ENCODE peak calls at places on chromosome 13, in eight cellular contexts. One of them, this sample, is unnamed.

GRCh38 chr13:44710576-44710975 is 134.4 kb upstream of the TSC22D1 start:
- DNase-seq in AML-193: no peak
- DNase-seq in activated CD8-positive, alpha-beta memory T cell treated with anti-CD3 and anti-CD28 coated beads for 48 hours: no peak
- DNase-seq in stomach: no peak
- DNase-seq in ACHN: peak
- DNase-seq in NCI-H1105 treated with DMSO at 0.1 percent for 48 hours: no peak
- DNase-seq in stimulated activated CD4-positive, alpha-beta T cell treated with anti-CD3 and anti-CD28 coated beads, Interleukin-1b, Interleukin-23, amount 100 ng/mL, for 24 hours: no peak
- DNase-seq in AG08396: peak
- DNase-seq in this sample: no peak

GRCh38 chr13:107296804-107297203 is 728.9 kb upstream of the ARGLU1 start:
- DNase-seq in stimulated activated CD4-positive, alpha-beta T cell treated with anti-CD3 and anti-CD28 coated beads, Interleukin-1b, Interleukin-23, amount 100 ng/mL, for 24 hours: no peak
- DNase-seq in AG08396: no peak
- DNase-seq in NCI-H1105 treated with DMSO at 0.1 percent for 48 hours: no peak
- DNase-seq in ACHN: no peak
- DNase-seq in AML-193: no peak
- DNase-seq in activated CD8-positive, alpha-beta memory T cell treated with anti-CD3 and anti-CD28 coated beads for 48 hours: no peak
- DNase-seq in stomach: no peak
- DNase-seq in this sample: no peak

GRCh38 chr13:112984954-112985802 is 16.2 kb downstream of the MCF2L start:
- DNase-seq in NCI-H1105 treated with DMSO at 0.1 percent for 48 hours: no peak
- DNase-seq in activated CD8-positive, alpha-beta memory T cell treated with anti-CD3 and anti-CD28 coated beads for 48 hours: no peak
- DNase-seq in AG08396: no peak
- DNase-seq in stimulated activated CD4-positive, alpha-beta T cell treated with anti-CD3 and anti-CD28 coated beads, Interleukin-1b, Interleukin-23, amount 100 ng/mL, for 24 hours: no peak
- DNase-seq in stomach: peak
- DNase-seq in ACHN: no peak
- DNase-seq in AML-193: no peak
- DNase-seq in this sample: no peak

GRCh38 chr13:31722684-31723083 is 16.6 kb upstream of the RXFP2 start:
- DNase-seq in AG08396: no peak
- DNase-seq in AML-193: no peak
- DNase-seq in stimulated activated CD4-positive, alpha-beta T cell treated with anti-CD3 and anti-CD28 coated beads, Interleukin-1b, Interleukin-23, amount 100 ng/mL, for 24 hours: no peak
- DNase-seq in stomach: no peak
- DNase-seq in ACHN: no peak
- DNase-seq in NCI-H1105 treated with DMSO at 0.1 percent for 48 hours: peak
- DNase-seq in activated CD8-positive, alpha-beta memory T cell treated with anti-CD3 and anti-CD28 coated beads for 48 hours: no peak
- DNase-seq in this sample: peak

GRCh38 chr13:52036037-52036436 is 11.5 kb downstream of the UTP14C start:
- DNase-seq in AML-193: no peak
- DNase-seq in AG08396: no peak
- DNase-seq in stomach: no peak
- DNase-seq in activated CD8-positive, alpha-beta memory T cell treated with anti-CD3 and anti-CD28 coated beads for 48 hours: no peak
- DNase-seq in ACHN: no peak
- DNase-seq in stimulated activated CD4-positive, alpha-beta T cell treated with anti-CD3 and anti-CD28 coated beads, Interleukin-1b, Interleukin-23, amount 100 ng/mL, for 24 hours: no peak
- DNase-seq in NCI-H1105 treated with DMSO at 0.1 percent for 48 hours: no peak
- DNase-seq in this sample: peak

GRCh38 chr13:46613409-46614049 is 60.6 kb downstream of the LRCH1 start:
- DNase-seq in ACHN: no peak
- DNase-seq in NCI-H1105 treated with DMSO at 0.1 percent for 48 hours: no peak
- DNase-seq in activated CD8-positive, alpha-beta memory T cell treated with anti-CD3 and anti-CD28 coated beads for 48 hours: no peak
- DNase-seq in AG08396: no peak
- DNase-seq in AML-193: no peak
- DNase-seq in stomach: no peak
- DNase-seq in stimulated activated CD4-positive, alpha-beta T cell treated with anti-CD3 and anti-CD28 coated beads, Interleukin-1b, Interleukin-23, amount 100 ng/mL, for 24 hours: no peak
- DNase-seq in this sample: no peak

GRCh38 chr13:102422690-102423089 is 20.8 kb upstream of the FGF14 start:
- DNase-seq in NCI-H1105 treated with DMSO at 0.1 percent for 48 hours: no peak
- DNase-seq in stomach: no peak
- DNase-seq in AG08396: no peak
- DNase-seq in AML-193: no peak
- DNase-seq in ACHN: no peak
- DNase-seq in activated CD8-positive, alpha-beta memory T cell treated with anti-CD3 and anti-CD28 coated beads for 48 hours: no peak
- DNase-seq in stimulated activated CD4-positive, alpha-beta T cell treated with anti-CD3 and anti-CD28 coated beads, Interleukin-1b, Interleukin-23, amount 100 ng/mL, for 24 hours: no peak
- DNase-seq in this sample: no peak

GRCh38 chr13:65497265-65497664 is 1732.9 kb downstream of the PCDH9 start:
- DNase-seq in stomach: no peak
- DNase-seq in AG08396: peak
- DNase-seq in stimulated activated CD4-positive, alpha-beta T cell treated with anti-CD3 and anti-CD28 coated beads, Interleukin-1b, Interleukin-23, amount 100 ng/mL, for 24 hours: no peak
- DNase-seq in NCI-H1105 treated with DMSO at 0.1 percent for 48 hours: no peak
- DNase-seq in AML-193: no peak
- DNase-seq in ACHN: peak
- DNase-seq in activated CD8-positive, alpha-beta memory T cell treated with anti-CD3 and anti-CD28 coated beads for 48 hours: no peak
- DNase-seq in this sample: no peak

GRCh38 chr13:40292108-40292507 is 374.3 kb downstream of the FOXO1 start:
- DNase-seq in stimulated activated CD4-positive, alpha-beta T cell treated with anti-CD3 and anti-CD28 coated beads, Interleukin-1b, Interleukin-23, amount 100 ng/mL, for 24 hours: no peak
- DNase-seq in AG08396: no peak
- DNase-seq in activated CD8-positive, alpha-beta memory T cell treated with anti-CD3 and anti-CD28 coated beads for 48 hours: no peak
- DNase-seq in ACHN: no peak
- DNase-seq in stomach: no peak
- DNase-seq in AML-193: no peak
- DNase-seq in NCI-H1105 treated with DMSO at 0.1 percent for 48 hours: no peak
- DNase-seq in this sample: no peak

GRCh38 chr13:97367016-97367415 is 67.0 kb upstream of the RAP2A start:
- DNase-seq in AML-193: no peak
- DNase-seq in AG08396: peak
- DNase-seq in ACHN: peak
- DNase-seq in activated CD8-positive, alpha-beta memory T cell treated with anti-CD3 and anti-CD28 coated beads for 48 hours: no peak
- DNase-seq in stomach: no peak
- DNase-seq in NCI-H1105 treated with DMSO at 0.1 percent for 48 hours: no peak
- DNase-seq in stimulated activated CD4-positive, alpha-beta T cell treated with anti-CD3 and anti-CD28 coated beads, Interleukin-1b, Interleukin-23, amount 100 ng/mL, for 24 hours: no peak
- DNase-seq in this sample: no peak

GRCh38 chr13:43936630-43937029 is 56.9 kb downstream of the LACC1 start:
- DNase-seq in stimulated activated CD4-positive, alpha-beta T cell treated with anti-CD3 and anti-CD28 coated beads, Interleukin-1b, Interleukin-23, amount 100 ng/mL, for 24 hours: no peak
- DNase-seq in AG08396: no peak
- DNase-seq in ACHN: no peak
- DNase-seq in NCI-H1105 treated with DMSO at 0.1 percent for 48 hours: peak
- DNase-seq in AML-193: no peak
- DNase-seq in activated CD8-positive, alpha-beta memory T cell treated with anti-CD3 and anti-CD28 coated beads for 48 hours: no peak
- DNase-seq in stomach: no peak
- DNase-seq in this sample: peak

GRCh38 chr13:114142640-114143490 is 10.4 kb upstream of the RASA3 start:
- DNase-seq in stomach: peak
- DNase-seq in NCI-H1105 treated with DMSO at 0.1 percent for 48 hours: peak
- DNase-seq in AG08396: no peak
- DNase-seq in AML-193: peak
- DNase-seq in stimulated activated CD4-positive, alpha-beta T cell treated with anti-CD3 and anti-CD28 coated beads, Interleukin-1b, Interleukin-23, amount 100 ng/mL, for 24 hours: no peak
- DNase-seq in ACHN: no peak
- DNase-seq in activated CD8-positive, alpha-beta memory T cell treated with anti-CD3 and anti-CD28 coated beads for 48 hours: no peak
- DNase-seq in this sample: peak

GRCh38 chr13:24040835-24041234 is 119.7 kb upstream of the SPATA13 start:
- DNase-seq in stomach: no peak
- DNase-seq in ACHN: no peak
- DNase-seq in activated CD8-positive, alpha-beta memory T cell treated with anti-CD3 and anti-CD28 coated beads for 48 hours: no peak
- DNase-seq in AML-193: no peak
- DNase-seq in stimulated activated CD4-positive, alpha-beta T cell treated with anti-CD3 and anti-CD28 coated beads, Interleukin-1b, Interleukin-23, amount 100 ng/mL, for 24 hours: no peak
- DNase-seq in AG08396: no peak
- DNase-seq in NCI-H1105 treated with DMSO at 0.1 percent for 48 hours: no peak
- DNase-seq in this sample: peak

GRCh38 chr13:99974296-99974938 is 2.9 kb upstream of the ZIC5 start:
- DNase-seq in activated CD8-positive, alpha-beta memory T cell treated with anti-CD3 and anti-CD28 coated beads for 48 hours: no peak
- DNase-seq in ACHN: no peak
- DNase-seq in stomach: no peak
- DNase-seq in stimulated activated CD4-positive, alpha-beta T cell treated with anti-CD3 and anti-CD28 coated beads, Interleukin-1b, Interleukin-23, amount 100 ng/mL, for 24 hours: no peak
- DNase-seq in AML-193: no peak
- DNase-seq in NCI-H1105 treated with DMSO at 0.1 percent for 48 hours: no peak
- DNase-seq in AG08396: no peak
- DNase-seq in this sample: no peak

GRCh38 chr13:51221674-51222509 is at the start of gene FAM124A:
- DNase-seq in stomach: peak
- DNase-seq in AG08396: peak
- DNase-seq in stimulated activated CD4-positive, alpha-beta T cell treated with anti-CD3 and anti-CD28 coated beads, Interleukin-1b, Interleukin-23, amount 100 ng/mL, for 24 hours: no peak
- DNase-seq in AML-193: peak
- DNase-seq in NCI-H1105 treated with DMSO at 0.1 percent for 48 hours: peak
- DNase-seq in ACHN: peak
- DNase-seq in activated CD8-positive, alpha-beta memory T cell treated with anti-CD3 and anti-CD28 coated beads for 48 hours: peak
- DNase-seq in this sample: peak

GRCh38 chr13:43196171-43196611 is 172.8 kb downstream of the DNAJC15 start:
- DNase-seq in stimulated activated CD4-positive, alpha-beta T cell treated with anti-CD3 and anti-CD28 coated beads, Interleukin-1b, Interleukin-23, amount 100 ng/mL, for 24 hours: no peak
- DNase-seq in ACHN: no peak
- DNase-seq in AG08396: peak
- DNase-seq in NCI-H1105 treated with DMSO at 0.1 percent for 48 hours: no peak
- DNase-seq in AML-193: no peak
- DNase-seq in activated CD8-positive, alpha-beta memory T cell treated with anti-CD3 and anti-CD28 coated beads for 48 hours: no peak
- DNase-seq in stomach: no peak
- DNase-seq in this sample: no peak

GRCh38 chr13:43543331-43543730 is 243.4 kb downstream of the ENOX1 start:
- DNase-seq in activated CD8-positive, alpha-beta memory T cell treated with anti-CD3 and anti-CD28 coated beads for 48 hours: no peak
- DNase-seq in ACHN: no peak
- DNase-seq in stomach: no peak
- DNase-seq in stimulated activated CD4-positive, alpha-beta T cell treated with anti-CD3 and anti-CD28 coated beads, Interleukin-1b, Interleukin-23, amount 100 ng/mL, for 24 hours: no peak
- DNase-seq in AG08396: no peak
- DNase-seq in AML-193: no peak
- DNase-seq in NCI-H1105 treated with DMSO at 0.1 percent for 48 hours: no peak
- DNase-seq in this sample: no peak

GRCh38 chr13:21342699-21343442 is 116.2 kb downstream of the ZDHHC20 start:
- DNase-seq in AG08396: no peak
- DNase-seq in AML-193: no peak
- DNase-seq in ACHN: no peak
- DNase-seq in stimulated activated CD4-positive, alpha-beta T cell treated with anti-CD3 and anti-CD28 coated beads, Interleukin-1b, Interleukin-23, amount 100 ng/mL, for 24 hours: no peak
- DNase-seq in NCI-H1105 treated with DMSO at 0.1 percent for 48 hours: no peak
- DNase-seq in stomach: no peak
- DNase-seq in activated CD8-positive, alpha-beta memory T cell treated with anti-CD3 and anti-CD28 coated beads for 48 hours: no peak
- DNase-seq in this sample: no peak

GRCh38 chr13:45615501-45616101 is at the start of gene ERICH6B:
- DNase-seq in stimulated activated CD4-positive, alpha-beta T cell treated with anti-CD3 and anti-CD28 coated beads, Interleukin-1b, Interleukin-23, amount 100 ng/mL, for 24 hours: no peak
- DNase-seq in NCI-H1105 treated with DMSO at 0.1 percent for 48 hours: peak
- DNase-seq in stomach: no peak
- DNase-seq in activated CD8-positive, alpha-beta memory T cell treated with anti-CD3 and anti-CD28 coated beads for 48 hours: no peak
- DNase-seq in ACHN: no peak
- DNase-seq in AG08396: peak
- DNase-seq in AML-193: no peak
- DNase-seq in this sample: peak

GRCh38 chr13:37446503-37446902 is 152.1 kb downstream of the POSTN start:
- DNase-seq in AML-193: no peak
- DNase-seq in stomach: no peak
- DNase-seq in ACHN: no peak
- DNase-seq in stimulated activated CD4-positive, alpha-beta T cell treated with anti-CD3 and anti-CD28 coated beads, Interleukin-1b, Interleukin-23, amount 100 ng/mL, for 24 hours: no peak
- DNase-seq in activated CD8-positive, alpha-beta memory T cell treated with anti-CD3 and anti-CD28 coated beads for 48 hours: no peak
- DNase-seq in NCI-H1105 treated with DMSO at 0.1 percent for 48 hours: no peak
- DNase-seq in AG08396: peak
- DNase-seq in this sample: no peak

GRCh38 chr13:39571502-39572092 is 31.4 kb downstream of the LHFPL6 start:
- DNase-seq in stomach: no peak
- DNase-seq in ACHN: no peak
- DNase-seq in AML-193: no peak
- DNase-seq in stimulated activated CD4-positive, alpha-beta T cell treated with anti-CD3 and anti-CD28 coated beads, Interleukin-1b, Interleukin-23, amount 100 ng/mL, for 24 hours: no peak
- DNase-seq in NCI-H1105 treated with DMSO at 0.1 percent for 48 hours: no peak
- DNase-seq in activated CD8-positive, alpha-beta memory T cell treated with anti-CD3 and anti-CD28 coated beads for 48 hours: no peak
- DNase-seq in AG08396: no peak
- DNase-seq in this sample: no peak

GRCh38 chr13:19596960-19597361 is 35.6 kb upstream of the TPTE2 start:
- DNase-seq in stimulated activated CD4-positive, alpha-beta T cell treated with anti-CD3 and anti-CD28 coated beads, Interleukin-1b, Interleukin-23, amount 100 ng/mL, for 24 hours: no peak
- DNase-seq in AG08396: peak
- DNase-seq in activated CD8-positive, alpha-beta memory T cell treated with anti-CD3 and anti-CD28 coated beads for 48 hours: no peak
- DNase-seq in ACHN: peak
- DNase-seq in NCI-H1105 treated with DMSO at 0.1 percent for 48 hours: no peak
- DNase-seq in AML-193: no peak
- DNase-seq in stomach: no peak
- DNase-seq in this sample: no peak

GRCh38 chr13:54357284-54357933 is 1328.8 kb downstream of the OLFM4 start:
- DNase-seq in stomach: no peak
- DNase-seq in activated CD8-positive, alpha-beta memory T cell treated with anti-CD3 and anti-CD28 coated beads for 48 hours: no peak
- DNase-seq in AG08396: no peak
- DNase-seq in stimulated activated CD4-positive, alpha-beta T cell treated with anti-CD3 and anti-CD28 coated beads, Interleukin-1b, Interleukin-23, amount 100 ng/mL, for 24 hours: no peak
- DNase-seq in NCI-H1105 treated with DMSO at 0.1 percent for 48 hours: no peak
- DNase-seq in AML-193: no peak
- DNase-seq in ACHN: no peak
- DNase-seq in this sample: no peak

GRCh38 chr13:106468207-106468606 is 67.3 kb downstream of the EFNB2 start:
- DNase-seq in AML-193: no peak
- DNase-seq in stimulated activated CD4-positive, alpha-beta T cell treated with anti-CD3 and anti-CD28 coated beads, Interleukin-1b, Interleukin-23, amount 100 ng/mL, for 24 hours: no peak
- DNase-seq in stomach: peak
- DNase-seq in NCI-H1105 treated with DMSO at 0.1 percent for 48 hours: no peak
- DNase-seq in activated CD8-positive, alpha-beta memory T cell treated with anti-CD3 and anti-CD28 coated beads for 48 hours: no peak
- DNase-seq in AG08396: no peak
- DNase-seq in ACHN: no peak
- DNase-seq in this sample: no peak

GRCh38 chr13:40979232-40979631 is 39.9 kb downstream of the ELF1 start:
- DNase-seq in AML-193: no peak
- DNase-seq in NCI-H1105 treated with DMSO at 0.1 percent for 48 hours: no peak
- DNase-seq in stimulated activated CD4-positive, alpha-beta T cell treated with anti-CD3 and anti-CD28 coated beads, Interleukin-1b, Interleukin-23, amount 100 ng/mL, for 24 hours: no peak
- DNase-seq in AG08396: no peak
- DNase-seq in ACHN: no peak
- DNase-seq in stomach: no peak
- DNase-seq in activated CD8-positive, alpha-beta memory T cell treated with anti-CD3 and anti-CD28 coated beads for 48 hours: no peak
- DNase-seq in this sample: no peak

GRCh38 chr13:42610623-42611022 is 36.7 kb downstream of the TNFSF11 start:
- DNase-seq in ACHN: no peak
- DNase-seq in activated CD8-positive, alpha-beta memory T cell treated with anti-CD3 and anti-CD28 coated beads for 48 hours: no peak
- DNase-seq in stomach: no peak
- DNase-seq in NCI-H1105 treated with DMSO at 0.1 percent for 48 hours: no peak
- DNase-seq in stimulated activated CD4-positive, alpha-beta T cell treated with anti-CD3 and anti-CD28 coated beads, Interleukin-1b, Interleukin-23, amount 100 ng/mL, for 24 hours: no peak
- DNase-seq in AML-193: no peak
- DNase-seq in AG08396: no peak
- DNase-seq in this sample: no peak

GRCh38 chr13:36787181-36787580 is 31.8 kb upstream of the RFXAP start:
- DNase-seq in AML-193: no peak
- DNase-seq in NCI-H1105 treated with DMSO at 0.1 percent for 48 hours: no peak
- DNase-seq in stimulated activated CD4-positive, alpha-beta T cell treated with anti-CD3 and anti-CD28 coated beads, Interleukin-1b, Interleukin-23, amount 100 ng/mL, for 24 hours: no peak
- DNase-seq in AG08396: no peak
- DNase-seq in activated CD8-positive, alpha-beta memory T cell treated with anti-CD3 and anti-CD28 coated beads for 48 hours: no peak
- DNase-seq in ACHN: no peak
- DNase-seq in stomach: no peak
- DNase-seq in this sample: no peak

GRCh38 chr13:34750078-34750703 is 191.9 kb upstream of the NBEA start:
- DNase-seq in ACHN: no peak
- DNase-seq in stomach: no peak
- DNase-seq in AG08396: no peak
- DNase-seq in NCI-H1105 treated with DMSO at 0.1 percent for 48 hours: peak
- DNase-seq in activated CD8-positive, alpha-beta memory T cell treated with anti-CD3 and anti-CD28 coated beads for 48 hours: no peak
- DNase-seq in AML-193: no peak
- DNase-seq in stimulated activated CD4-positive, alpha-beta T cell treated with anti-CD3 and anti-CD28 coated beads, Interleukin-1b, Interleukin-23, amount 100 ng/mL, for 24 hours: no peak
- DNase-seq in this sample: peak

GRCh38 chr13:113854238-113855011 is 9.5 kb downstream of the GAS6 start:
- DNase-seq in stomach: no peak
- DNase-seq in activated CD8-positive, alpha-beta memory T cell treated with anti-CD3 and anti-CD28 coated beads for 48 hours: no peak
- DNase-seq in AG08396: peak
- DNase-seq in NCI-H1105 treated with DMSO at 0.1 percent for 48 hours: no peak
- DNase-seq in stimulated activated CD4-positive, alpha-beta T cell treated with anti-CD3 and anti-CD28 coated beads, Interleukin-1b, Interleukin-23, amount 100 ng/mL, for 24 hours: no peak
- DNase-seq in AML-193: no peak
- DNase-seq in ACHN: no peak
- DNase-seq in this sample: no peak

GRCh38 chr13:113448545-113448884 is 4.8 kb downstream of the ADPRHL1 start:
- DNase-seq in AML-193: no peak
- DNase-seq in activated CD8-positive, alpha-beta memory T cell treated with anti-CD3 and anti-CD28 coated beads for 48 hours: no peak
- DNase-seq in AG08396: no peak
- DNase-seq in ACHN: no peak
- DNase-seq in stimulated activated CD4-positive, alpha-beta T cell treated with anti-CD3 and anti-CD28 coated beads, Interleukin-1b, Interleukin-23, amount 100 ng/mL, for 24 hours: no peak
- DNase-seq in stomach: peak
- DNase-seq in NCI-H1105 treated with DMSO at 0.1 percent for 48 hours: peak
- DNase-seq in this sample: no peak

This sample was measured in NCI-H748 treated with DMSO at 0.1 percent for 48 hours.